ENCODE peak calls at places on chromosomes 4 and X, in five cellular contexts. G, X, F, L and C are unnamed samples.
A peak's percentile ranks its signal among the peaks of the same experiment; 100 is the strongest.

GRCh38 chr4:65535128-65535527 is 135.2 kb downstream of the EPHA5 start:
- DNase-seq in L (no peak), F (no peak), X (no peak), G (no peak), C (no peak)

GRCh38 chr4:153773236-153773690 is 13.4 kb upstream of the RNF175 start:
- DNase-seq in F (no peak), G (no peak), X (no peak), L (no peak), C (no peak)

GRCh38 chr4:123113193-123113592 is 190.8 kb upstream of the NUDT6 start:
- DNase-seq in F (no peak), L (no peak), G (no peak), X (no peak), C (no peak)

GRCh38 chr4:123616970-123617392 is 220.4 kb downstream of the SPRY1 start:
- DNase-seq in G (peak; percentile 43), F (peak; percentile 86), L (no peak), X (no peak), C (peak; percentile 45)

GRCh38 chrX:43973249-43973672 is at the start of gene NDP:
- DNase-seq in L (no peak), F (no peak), X (no peak), G (no peak), C (no peak)

GRCh38 chr4:10289534-10289899 is 167.7 kb downstream of the ZNF518B start:
- DNase-seq in X (no peak), G (no peak), F (no peak), L (no peak), C (no peak)

GRCh38 chrX:103533428-103534216 is 14.3 kb upstream of the RAB40A start:
- DNase-seq in G (peak; percentile 65), F (peak; percentile 56), X (no peak), L (peak; percentile 87), C (peak; percentile 51)

GRCh38 chrX:14363719-14364118 is 165.6 kb upstream of the GLRA2 start:
- DNase-seq in L (no peak), X (no peak), F (no peak), G (no peak), C (no peak)

GRCh38 chr4:3828546-3828945 is 62.4 kb downstream of the ADRA2C start:
- DNase-seq in L (no peak), F (no peak), G (no peak), X (no peak), C (no peak)

GRCh38 chr4:2251795-2252529 is 9.9 kb downstream of the MXD4 start:
- DNase-seq in L (peak; percentile 14), F (no peak), X (no peak), G (peak; percentile 23), C (peak; percentile 33)

GRCh38 chr4:67929447-67929846 is 33.8 kb downstream of the TMPRSS11A start:
- DNase-seq in L (no peak), G (no peak), F (no peak), X (peak; percentile 87), C (no peak)

GRCh38 chr4:94507708-94508107 is 56.0 kb downstream of the PDLIM5 start:
- DNase-seq in G (no peak), X (peak; percentile 62), L (no peak), F (no peak), C (no peak)

GRCh38 chr4:105989411-105990242 is 94.4 kb downstream of the NPNT start:
- DNase-seq in G (no peak), X (no peak), F (peak; percentile 8), L (no peak), C (no peak)

GRCh38 chrX:121356850-121357171 is 309.4 kb downstream of the GLUD2 start:
- DNase-seq in X (no peak), F (no peak), G (no peak), L (no peak), C (no peak)

GRCh38 chrX:68440940-68441339 is 7.6 kb upstream of the OPHN1 start:
- DNase-seq in G (peak; percentile 51), L (peak; percentile 80), X (no peak), F (peak; percentile 85), C (peak; percentile 76)

GRCh38 chr4:175811171-175811570 is 893 bp downstream of the GPM6A start:
- DNase-seq in L (no peak), X (no peak), F (no peak), G (no peak), C (no peak)

GRCh38 chrX:65932173-65933084 is 107.5 kb downstream of the VSIG4 start:
- DNase-seq in G (no peak), L (no peak), X (peak; percentile 33), F (no peak), C (no peak)

GRCh38 chrX:68175569-68175968 is 257.7 kb downstream of the OPHN1 start:
- DNase-seq in F (no peak), G (no peak), L (no peak), X (peak; percentile 5), C (no peak)

GRCh38 chrX:17537652-17538301 is 162.8 kb downstream of the NHS start:
- DNase-seq in X (no peak), F (no peak), G (no peak), L (no peak), C (no peak)

GRCh38 chr4:141388483-141388882 is 167.8 kb downstream of the ZNF330 start:
- DNase-seq in G (no peak), L (no peak), F (no peak), X (no peak), C (no peak)

GRCh38 chrX:70998402-70999027 is 67.6 kb upstream of the SLC7A3 start:
- DNase-seq in X (peak; percentile 25), L (no peak), G (no peak), F (peak; percentile 10), C (no peak)

DNA sequence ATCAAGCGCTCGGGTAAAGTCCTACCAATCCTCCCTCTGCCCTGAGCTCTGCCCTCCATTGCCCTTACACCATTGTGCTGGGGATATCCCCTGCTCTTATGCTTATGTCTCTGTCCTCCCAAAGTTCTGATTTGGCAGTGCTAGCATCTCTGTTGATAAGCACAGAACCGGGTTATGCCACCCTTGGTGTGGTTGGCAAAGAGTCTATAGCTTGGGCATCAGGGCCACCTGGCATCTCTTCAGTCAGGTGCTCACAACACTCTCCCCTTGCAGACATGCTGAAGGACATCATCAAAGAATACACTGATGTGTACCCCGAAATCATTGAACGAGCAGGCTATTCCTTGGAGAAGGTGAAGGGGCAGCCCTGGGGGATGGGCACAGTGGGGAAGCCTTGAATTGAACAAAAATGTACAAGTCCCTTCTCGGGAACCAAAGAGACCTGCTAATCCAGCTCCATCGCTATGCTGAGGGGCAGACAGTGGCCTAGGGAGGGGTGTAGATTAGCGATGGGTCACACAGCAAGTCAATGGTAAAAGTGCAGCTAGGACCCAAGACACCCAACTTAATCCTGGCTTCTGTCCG is 3.8 kb downstream of the MAGED2 start:
- DNase-seq in F (no peak), G (no peak), X (no peak), L (no peak), C (no peak)
- H3K27ac ChIP-seq in F (no peak overlapping the region), G (no peak overlapping the region), X (no peak overlapping the region), L (no peak overlapping the region), C (no peak overlapping the region)

GRCh38 chr4:25927361-25928040 is 13.5 kb downstream of the SMIM20 start:
- DNase-seq in F (no peak), G (no peak), X (no peak), L (no peak), C (no peak)

GRCh38 chr4:25928320-25928955 is 14.4 kb downstream of the SMIM20 start:
- DNase-seq in X (no peak), G (no peak), F (no peak), L (no peak), C (no peak)

GRCh38 chr4:25930722-25931354 is 16.8 kb downstream of the SMIM20 start:
- DNase-seq in G (no peak), X (no peak), L (no peak), F (no peak), C (no peak)

GRCh38 chr4:25926473-25926872 is 12.5 kb downstream of the SMIM20 start:
- DNase-seq in X (no peak), F (no peak), L (no peak), G (no peak), C (no peak)

GRCh38 chr4:25928956-25929336 is 14.9 kb downstream of the SMIM20 start:
- DNase-seq in F (no peak), L (no peak), G (no peak), X (no peak), C (no peak)
- H3K27ac ChIP-seq in F (peak overlapping the region; percentile 27), L (no peak overlapping the region), G (peak overlapping the region; percentile 88), X (no peak overlapping the region), C (no peak overlapping the region)

GRCh38 chrX:2252331-2253065 is 248.3 kb downstream of the DHRSX start:
- DNase-seq in L (no peak), F (no peak), G (no peak), X (no peak), C (no peak)
- H3K27ac ChIP-seq in L (no peak overlapping the region), F (no peak overlapping the region), G (no peak overlapping the region), X (no peak overlapping the region), C (no peak overlapping the region)

GRCh38 chr4:54941994-54942552 is 183.3 kb downstream of the KDR start:
- DNase-seq in G (no peak), X (no peak), F (peak; percentile 36), L (peak; percentile 36), C (no peak)
- H3K27ac ChIP-seq in G (no peak overlapping the region), X (no peak overlapping the region), F (peak overlapping the region; percentile 30), L (no peak overlapping the region), C (no peak overlapping the region)